ENCODE peak calls at places on chromosomes 7 and 10, in six cellular contexts. C, M, G, T, X and R are unnamed samples.

GRCh38 chr7:44489955-44490350 is 505 bp downstream of the NUDCD3 start:
- DNase-seq in X (peak), T (no peak), G (peak), C (no peak), M (peak), R (no peak)

GRCh38 chr10:95513941-95514392 is 47.2 kb downstream of the SORBS1 start:
- DNase-seq in G (peak), C (no peak), X (peak), M (peak), T (peak), R (no peak)

GRCh38 chr7:19362099-19362498 is 216.9 kb upstream of the FERD3L start:
- DNase-seq in T (peak), M (peak), X (peak), C (no peak), G (no peak), R (no peak)

GRCh38 chr7:130667593-130668257 is 823 bp downstream of the COPG2 start:
- DNase-seq in M (peak), G (no peak), T (no peak), X (peak), C (no peak), R (no peak)

GRCh38 chr7:4683884-4684565 is 1.9 kb downstream of the FOXK1 start:
- DNase-seq in G (peak), C (peak), T (peak), M (peak), X (peak), R (peak)

GRCh38 chr10:24891823-24892222 is 60.6 kb downstream of the PRTFDC1 start:
- DNase-seq in C (no peak), M (peak), G (no peak), X (peak), T (peak), R (no peak)

GRCh38 chr10:119500138-119500795 is 42.3 kb downstream of the RGS10 start:
- DNase-seq in X (no peak), T (no peak), M (no peak), C (no peak), G (no peak), R (no peak)

GRCh38 chr10:48247680-48248079 is 26.8 kb downstream of the FRMPD2 start:
- DNase-seq in M (no peak), G (no peak), X (no peak), T (no peak), C (peak), R (no peak)